ENCODE peak calls at places on chromosomes 7 and 10, in seven cellular contexts. X is activated gamma-delta T cell treated with Interleukin-2 at 50 U/mL for 16 hours; K is NCI-H1930; L is neural crest cell; Q is CD8-positive, alpha-beta T cell; W is M059J; N is mesendoderm. O is an unnamed sample.
A peak's percentile ranks its signal among the peaks of the same experiment; 100 is the strongest.

GRCh38 chr10:28679941-28680752 is 2.8 kb downstream of the BAMBI start:
- DNase-seq in K (no peak), Q (no peak), W (no peak), L (no peak), X (no peak), N (peak; percentile 48), O (no peak)

GRCh38 chr7:151189038-151189437 is 2.0 kb upstream of the ASB10 start:
- DNase-seq in Q (no peak), K (no peak), X (no peak), L (no peak), W (no peak), N (no peak), O (no peak)

GRCh38 chr7:129667116-129667515 is 55.6 kb downstream of the NRF1 start:
- DNase-seq in Q (no peak), L (no peak), W (no peak), N (no peak), K (no peak), X (no peak), O (no peak)

GRCh38 chr10:73650537-73651331 is 5.1 kb downstream of the SYNPO2L start:
- DNase-seq in K (no peak), Q (no peak), X (no peak), L (no peak), N (no peak), W (peak; percentile 64), O (no peak)

GRCh38 chr7:137025469-137026175 is 157.2 kb downstream of the CHRM2 start:
- DNase-seq in W (peak; percentile 53), N (peak; percentile 30), Q (no peak), K (no peak), L (no peak), X (no peak), O (no peak)

GRCh38 chr7:55569269-55569663 is 3.0 kb downstream of the VOPP1 start:
- DNase-seq in Q (no peak), N (peak; percentile 38), L (no peak), X (no peak), K (no peak), W (no peak), O (no peak)

GRCh38 chr10:130438861-130439260 is 302.7 kb downstream of the GLRX3 start:
- DNase-seq in W (no peak), Q (no peak), N (no peak), X (no peak), K (no peak), L (no peak), O (no peak)

GRCh38 chr7:129607471-129608120 is 3.9 kb upstream of the NRF1 start:
- DNase-seq in K (no peak), X (peak; percentile 42), N (peak; percentile 81), Q (no peak), L (no peak), W (peak; percentile 54), O (no peak)

GRCh38 chr10:22252801-22253577 is 35.2 kb upstream of the EBLN1 start:
- DNase-seq in L (peak; percentile 17), X (peak; percentile 24), N (peak; percentile 52), W (no peak), K (no peak), Q (no peak), O (no peak)

GRCh38 chr10:31000071-31000787 is 31.4 kb downstream of the ZNF438 start:
- DNase-seq in Q (no peak), W (no peak), X (no peak), L (no peak), N (peak; percentile 82), K (no peak), O (no peak)

GRCh38 chr10:30028006-30028441 is 31.4 kb downstream of the JCAD start:
- DNase-seq in W (no peak), X (peak; percentile 20), N (no peak), L (no peak), Q (no peak), K (no peak), O (no peak)

GRCh38 chr7:45680776-45681175 is 106.6 kb downstream of the ADCY1 start:
- DNase-seq in X (no peak), N (no peak), Q (no peak), W (no peak), K (no peak), L (no peak), O (no peak)

GRCh38 chr7:104627516-104627915 is 299.1 kb downstream of the LHFPL3 start:
- DNase-seq in K (no peak), X (no peak), Q (no peak), L (peak; percentile 59), W (peak; percentile 18), N (peak; percentile 47), O (no peak)

GRCh38 chr10:110872984-110873569 is 1.3 kb downstream of the PDCD4 start:
- DNase-seq in K (no peak), X (no peak), L (no peak), W (no peak), N (no peak), Q (no peak), O (no peak)

GRCh38 chr7:85177316-85177715 is 9.5 kb downstream of the SEMA3D start:
- DNase-seq in W (no peak), Q (no peak), K (no peak), L (no peak), N (no peak), X (no peak), O (no peak)

GRCh38 chr10:84395581-84395980 is 67.2 kb downstream of the CCSER2 start:
- DNase-seq in W (peak; percentile 6), K (no peak), X (no peak), L (no peak), Q (no peak), N (no peak), O (no peak)

GRCh38 chr10:63887026-63887589 is 365.9 kb downstream of the REEP3 start:
- DNase-seq in Q (no peak), L (no peak), X (no peak), K (no peak), N (peak; percentile 91), W (no peak), O (no peak)

GRCh38 chr7:141528399-141528798 is 22.8 kb upstream of the AGK start:
- DNase-seq in Q (no peak), L (no peak), N (no peak), W (no peak), K (no peak), X (no peak), O (no peak)

GRCh38 chr10:55091691-55092328 is 290.8 kb upstream of the PCDH15 start:
- DNase-seq in N (peak; percentile 5), Q (no peak), X (no peak), L (no peak), W (no peak), K (no peak), O (no peak)

GRCh38 chr10:92149261-92149660 is 141.6 kb downstream of the CPEB3 start:
- DNase-seq in K (no peak), W (no peak), X (no peak), Q (no peak), L (no peak), N (no peak), O (no peak)

GRCh38 chr7:158439035-158439434 is 148.6 kb downstream of the PTPRN2 start:
- DNase-seq in N (no peak), Q (no peak), L (no peak), K (no peak), X (no peak), W (no peak), O (no peak)

GRCh38 chr7:138797715-138798320 is at the start of the genes ATP6V0A4 and TMEM213:
- DNase-seq in K (no peak), X (peak; percentile 20), N (peak; percentile 66), W (no peak), L (no peak), Q (no peak), O (no peak)

GRCh38 chr10:132883391-132883881 is 58.9 kb downstream of the CFAP46 start:
- DNase-seq in W (no peak), K (no peak), X (no peak), N (no peak), L (no peak), Q (no peak), O (no peak)

GRCh38 chr10:98249134-98249533 is 18.9 kb downstream of the LOXL4 start:
- DNase-seq in L (no peak), N (no peak), W (no peak), Q (no peak), X (no peak), K (no peak), O (no peak)

GRCh38 chr10:131034451-131034850 is 277.1 kb downstream of the TCERG1L start:
- DNase-seq in L (no peak), N (no peak), K (no peak), W (no peak), Q (no peak), X (no peak), O (no peak)

GRCh38 chr10:68959695-68960524 is 3.9 kb downstream of the DDX21 start:
- DNase-seq in L (no peak), K (no peak), N (no peak), X (no peak), W (no peak), Q (no peak), O (no peak)

GRCh38 chr10:49598986-49599385 is 11.1 kb upstream of the SLC18A3 start:
- DNase-seq in W (peak; percentile 78), N (no peak), L (no peak), X (no peak), K (no peak), Q (no peak), O (no peak)

GRCh38 chr7:64626083-64626469 is 39.9 kb upstream of the ZNF107 start:
- DNase-seq in N (no peak), L (no peak), W (no peak), Q (no peak), K (no peak), X (no peak), O (no peak)

GRCh38 chr10:120824864-120825263 is 26.3 kb upstream of the WDR11 start:
- DNase-seq in N (peak; percentile 81), Q (no peak), X (no peak), K (peak; percentile 11), W (peak; percentile 33), L (peak; percentile 43), O (no peak)

GRCh38 chr7:46651070-46651469 is 730.0 kb upstream of the IGFBP3 start:
- DNase-seq in W (peak; percentile 39), N (no peak), Q (no peak), L (no peak), X (no peak), K (no peak), O (no peak)

GRCh38 chr10:6844251-6844650 is 264.2 kb upstream of the PRKCQ start:
- DNase-seq in K (no peak), Q (no peak), X (no peak), W (no peak), N (no peak), L (no peak), O (no peak)

GRCh38 chr7:36275735-36276284 is 113.9 kb upstream of the ANLN start:
- DNase-seq in X (no peak), N (no peak), Q (no peak), K (no peak), W (no peak), L (no peak), O (no peak)

GRCh38 chr7:45563401-45563800 is 10.8 kb upstream of the ADCY1 start:
- DNase-seq in L (no peak), K (no peak), X (no peak), Q (no peak), N (no peak), W (no peak), O (no peak)

GRCh38 chr7:138338361-138338760 is 121.7 kb upstream of the TRIM24 start:
- DNase-seq in X (no peak), K (no peak), Q (no peak), L (no peak), W (peak; percentile 71), N (no peak), O (no peak)

GRCh38 chr10:44363716-44364115 is 21.2 kb downstream of the CXCL12 start:
- DNase-seq in L (no peak), K (no peak), X (no peak), N (no peak), W (no peak), Q (no peak), O (no peak)

GRCh38 chr7:102434039-102434481 is 685 bp downstream of the ORAI2 start:
- DNase-seq in W (no peak), N (no peak), X (no peak), Q (no peak), K (no peak), L (no peak), O (no peak)

GRCh38 chr10:79404231-79404609 is 41.2 kb downstream of the ZCCHC24 start:
- DNase-seq in X (no peak), N (peak; percentile 90), L (no peak), Q (no peak), K (no peak), W (peak; percentile 40), O (peak; percentile 29)

GRCh38 chr10:117492504-117492903 is 50.0 kb upstream of the EMX2 start:
- DNase-seq in K (no peak), W (no peak), X (no peak), N (no peak), Q (no peak), L (no peak), O (no peak)